ENCODE peak calls at places on chromosome 7, in five cellular contexts. B is tibial artery, D is Panc1, U is transverse colon, M is GM23248. V is an unnamed sample. For H3K9me3 and H3K4me1, the result is how much of the 10 kb centered on the place peaks cover.

GRCh38 chr7:144659211-144659610 is 176.6 kb downstream of the TPK1 start:
- DNase-seq in B (no peak), U (no peak), D (no peak), M (no peak), V (no peak)

GRCh38 chr7:51693258-51693657 is 376.6 kb upstream of the COBL start:
- DNase-seq in M (no peak), B (no peak), D (no peak), U (no peak), V (no peak)

GRCh38 chr7:102426268-102427031 is 6.9 kb upstream of the ORAI2 start:
- DNase-seq in D (no peak), B (no peak), U (peak), M (no peak), V (no peak)

GRCh38 chr7:42192851-42193456 is 44.1 kb downstream of the GLI3 start:
- DNase-seq in U (no peak), D (no peak), B (no peak), M (no peak), V (no peak)

GRCh38 chr7:66937940-66938339 is 16.9 kb downstream of the TMEM248 start:
- DNase-seq in U (no peak), B (no peak), M (no peak), D (no peak), V (no peak)

GRCh38 chr7:37552021-37552420 is 103.4 kb upstream of the ELMO1 start:
- DNase-seq in B (no peak), D (no peak), M (no peak), U (no peak), V (no peak)

GRCh38 chr7:4247106-4247876 is 434.8 kb upstream of the FOXK1 start:
- DNase-seq in M (no peak), U (no peak), B (peak), D (no peak), V (no peak)

GRCh38 chr7:119197872-119198527 is 973.5 kb downstream of the ANKRD7 start:
- DNase-seq in U (no peak), M (peak), D (peak), B (no peak), V (peak)

GRCh38 chr7:23175820-23176385 is 5.9 kb upstream of the NUP42 start:
- DNase-seq in B (no peak), M (no peak), D (no peak), U (no peak), V (no peak)

GRCh38 chr7:19663816-19664531 is 44.9 kb downstream of the POLR1F start:
- DNase-seq in D (no peak), B (no peak), M (no peak), U (no peak), V (no peak)

GRCh38 chr7:157707983-157708720 is 371.3 kb downstream of the DNAJB6 start:
- DNase-seq in M (no peak), D (no peak), B (no peak), U (peak), V (peak)

GRCh38 chr7:75872073-75872782 is 6.6 kb upstream of the RHBDD2 start:
- DNase-seq in B (no peak), U (no peak), D (no peak), M (peak), V (no peak)

GRCh38 chr7:729154-730000 is 2.3 kb upstream of the PRKAR1B start:
- DNase-seq in D (no peak), B (no peak), M (no peak), U (no peak), V (peak)

GRCh38 chr7:151076863-151077704 is 3.5 kb downstream of the FASTK start:
- DNase-seq in B (no peak), D (no peak), M (peak), U (no peak), V (peak)

DNA sequence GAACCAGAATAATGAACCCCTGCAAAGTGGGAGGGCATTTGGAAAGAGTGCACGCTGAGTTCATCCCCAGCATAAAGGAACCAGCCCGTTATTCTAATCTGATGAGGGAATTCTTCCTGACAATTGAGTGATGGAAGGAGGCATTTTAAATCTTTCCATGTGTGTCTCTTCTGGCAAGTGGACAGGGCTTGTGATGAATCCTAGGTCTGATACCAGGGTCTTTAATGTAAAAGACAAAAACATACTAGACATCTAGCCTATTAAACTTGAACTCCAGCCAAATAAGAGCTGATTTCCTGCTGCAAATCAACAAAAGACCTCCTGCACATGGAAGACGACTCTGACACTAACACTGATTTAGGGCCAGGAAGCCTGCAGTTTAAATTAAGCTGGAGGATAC is 301.2 kb downstream of the DPP6 start:
- DNase-seq in D (no peak), U (no peak), M (no peak), B (no peak), V (no peak)
- H3K9me3 ChIP-seq in D (under half), U (under half), M (under half), B (under half), V (under half)

DNA sequence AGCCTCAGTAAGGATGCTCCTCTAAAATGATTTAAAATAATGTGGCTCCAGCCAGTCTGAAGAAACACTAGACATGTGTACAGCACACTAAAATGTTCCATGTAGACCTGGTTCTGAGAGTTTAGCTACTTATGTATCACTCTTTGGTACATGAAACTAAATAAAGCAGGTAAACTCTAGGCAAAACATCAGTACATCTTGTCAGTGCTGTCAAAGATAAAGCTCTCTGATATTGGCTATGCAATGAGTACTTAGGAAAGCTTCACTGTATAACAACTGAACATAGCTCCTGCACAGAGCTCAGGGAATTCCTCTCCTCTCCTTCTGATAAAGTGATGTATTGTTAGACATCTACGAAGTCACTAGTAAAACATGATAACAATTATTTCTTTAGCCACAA is 3.5 kb downstream of the LRRN3 start:
- DNase-seq in M (no peak), U (no peak), B (no peak), D (no peak), V (no peak)
- H3K4me3 ChIP-seq in M (no peak), U (no peak), B (no peak), D (no peak), V (no peak)

DNA sequence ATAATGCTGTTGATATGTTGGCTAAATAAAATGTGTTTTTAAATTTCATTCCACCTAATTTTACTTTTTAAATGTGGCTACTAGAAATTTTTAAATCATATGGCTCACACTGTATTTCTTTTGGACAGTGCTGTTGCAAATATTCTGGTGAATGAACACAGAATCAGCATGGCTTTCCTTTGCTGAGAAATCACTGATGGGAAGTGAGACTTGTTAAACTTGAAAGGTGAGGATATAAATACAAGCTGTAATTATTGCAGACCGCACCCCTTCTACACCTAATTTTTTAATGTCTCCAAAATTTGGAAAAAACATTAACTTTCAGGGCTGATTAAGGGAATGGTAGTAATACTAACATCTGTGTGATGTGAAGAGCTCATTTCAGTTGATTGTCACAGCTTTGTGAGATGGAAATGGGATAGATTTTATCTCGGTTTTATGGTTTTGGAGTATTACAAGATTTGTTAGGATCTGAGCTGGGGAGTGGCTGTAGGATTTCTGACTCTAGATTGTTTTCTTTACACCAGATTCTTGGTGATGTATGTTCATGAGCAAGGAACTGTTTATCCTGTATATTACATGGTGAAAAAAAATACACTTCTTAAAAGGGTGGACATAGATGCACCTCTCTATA is 1.3 kb downstream of the MIOS start:
- DNase-seq in D (no peak), M (peak), U (no peak), B (no peak), V (no peak)
- H3K4me1 ChIP-seq in D (under half), M (under half), U (under half), B (under half), V (under half)

DNA sequence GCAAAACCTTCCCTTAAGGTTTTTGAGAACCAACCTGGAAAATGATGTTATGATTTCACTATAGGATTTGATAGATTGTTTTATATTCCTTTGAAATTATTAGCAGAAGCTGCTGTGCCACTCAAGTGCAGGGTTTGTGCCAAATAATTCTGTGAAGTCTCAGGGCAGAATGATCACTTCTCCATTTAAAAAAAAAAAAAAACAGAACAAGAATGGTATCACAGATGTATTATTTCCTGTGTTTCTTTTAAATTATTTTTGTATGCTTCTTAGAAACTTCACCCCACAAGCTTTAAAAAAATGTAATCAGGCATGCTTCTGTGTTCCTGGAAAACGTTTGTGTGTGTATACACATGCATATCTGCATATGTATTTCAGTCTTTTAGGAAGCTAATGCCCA is 6.4 kb upstream of the CD36 start:
- DNase-seq in U (no peak), B (no peak), D (no peak), M (no peak), V (no peak)
- H3K9me3 ChIP-seq in U (under half), B (under half), D (under half), M (under half), V (under half)

GRCh38 chr7:99289185-99289584 is 16.5 kb downstream of the MYH16 start:
- DNase-seq in M (no peak), B (no peak), U (no peak), D (no peak), V (no peak)

GRCh38 chr7:99293650-99294049 is 21.0 kb downstream of the MYH16 start:
- DNase-seq in B (no peak), U (no peak), D (no peak), M (no peak), V (no peak)

GRCh38 chr7:99293167-99293566 is 20.5 kb downstream of the MYH16 start:
- DNase-seq in D (no peak), M (no peak), B (no peak), U (no peak), V (no peak)

GRCh38 chr7:99290980-99291607 is 18.5 kb downstream of the MYH16 start:
- DNase-seq in U (peak), D (no peak), B (no peak), M (no peak), V (no peak)

GRCh38 chr7:99292127-99292526 is 19.5 kb downstream of the MYH16 start:
- DNase-seq in B (no peak), M (no peak), D (no peak), U (no peak), V (no peak)
- H3K4me3 ChIP-seq in B (no peak), M (no peak), D (no peak), U (no peak), V (no peak)

GRCh38 chr7:137920637-137921473 is 74.1 kb upstream of the DGKI start:
- DNase-seq in D (no peak), B (no peak), U (no peak), M (peak), V (no peak)
- H3K4me1 ChIP-seq in D (under half), B (under half), U (under half), M (half or more), V (under half)

DNA sequence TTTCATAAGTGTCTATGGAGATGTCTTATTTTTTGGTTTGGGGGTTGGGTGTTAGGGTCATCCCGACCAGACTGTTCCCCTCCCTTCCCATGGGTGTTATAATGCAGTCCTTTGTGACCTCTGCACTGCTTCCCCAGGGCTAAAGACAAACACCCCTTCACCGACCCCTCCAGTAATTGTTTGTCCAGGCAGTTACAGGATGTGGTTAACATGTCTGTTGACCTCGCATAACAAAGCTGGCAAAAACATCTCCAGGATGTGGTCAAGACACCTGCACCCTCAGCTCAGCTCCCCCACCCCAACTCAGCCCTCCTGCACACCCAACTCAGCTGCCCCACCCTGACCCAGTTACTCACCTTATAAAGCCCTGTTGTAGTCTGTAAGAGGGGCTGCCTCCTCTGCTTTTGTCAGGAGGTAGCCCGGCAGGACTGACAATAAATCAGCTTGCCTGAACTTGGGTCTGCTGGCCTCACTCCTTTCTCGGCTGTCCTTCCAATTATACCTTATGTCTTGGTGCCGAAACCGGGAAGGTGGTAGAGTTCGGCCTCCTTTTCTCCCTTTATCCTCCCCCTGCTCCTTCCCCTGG is 102.2 kb downstream of the ZNF92 start:
- DNase-seq in D (no peak), U (peak), M (no peak), B (no peak), V (no peak)
- H3K9me3 ChIP-seq in D (under half), U (under half), M (under half), B (under half), V (under half)

GRCh38 chr7:106872763-106873162 is 7.7 kb downstream of the PIK3CG start:
- DNase-seq in M (no peak), B (no peak), D (no peak), U (no peak), V (no peak)

GRCh38 chr7:106871793-106872571 is 6.9 kb downstream of the PIK3CG start:
- DNase-seq in D (no peak), B (no peak), M (no peak), U (no peak), V (no peak)

GRCh38 chr7:106870528-106870927 is 5.4 kb downstream of the PIK3CG start:
- DNase-seq in M (no peak), D (no peak), B (no peak), U (no peak), V (no peak)

GRCh38 chr7:106869954-106870353 is 4.9 kb downstream of the PIK3CG start:
- DNase-seq in B (no peak), D (no peak), M (no peak), U (no peak), V (no peak)

GRCh38 chr7:106870983-106871410 is 5.9 kb downstream of the PIK3CG start:
- DNase-seq in B (no peak), M (peak), U (no peak), D (no peak), V (no peak)
- H3K4me3 ChIP-seq in B (no peak), M (no peak), U (no peak), D (no peak), V (no peak)